ENCODE peak calls at places on chromosomes 1 and 21, in six cellular contexts. U is iris pigment epithelial cell; J is colonic mucosa; G is sciatic nerve; E is HEK293T; P is activated CD4-positive, alpha-beta T cell treated with anti-CD3 and anti-CD28 coated beads for 24 hours. A is an unnamed sample.
A peak's percentile ranks its signal among the peaks of the same experiment; 100 is the strongest.

GRCh38 chr1:172955161-172955821 is 95.5 kb downstream of the TNFSF18 start:
- DNase-seq in G (no peak), P (no peak), E (no peak), J (no peak), U (peak; percentile 98), A (peak; percentile 73)

GRCh38 chr1:39023140-39023539 is 3.0 kb upstream of the NDUFS5 start:
- DNase-seq in P (no peak), J (no peak), G (no peak), E (no peak), U (no peak), A (no peak)

GRCh38 chr1:25837253-25837875 is 17.6 kb downstream of the MTFR1L start:
- DNase-seq in J (no peak), G (no peak), E (no peak), U (no peak), P (no peak), A (peak; percentile 58)

GRCh38 chr1:84265867-84266266 is 35.6 kb upstream of the SAMD13 start:
- DNase-seq in G (no peak), E (no peak), U (no peak), P (no peak), J (no peak), A (no peak)

GRCh38 chr1:10986525-10986890 is 25.9 kb upstream of the TARDBP start:
- DNase-seq in P (no peak), E (no peak), J (no peak), G (no peak), U (no peak), A (no peak)

GRCh38 chr1:181504294-181505115 is 21.2 kb downstream of the CACNA1E start:
- DNase-seq in G (no peak), P (no peak), U (peak; percentile 14), E (peak; percentile 69), J (no peak), A (no peak)

GRCh38 chr1:3523980-3524379 is 69.5 kb downstream of the ARHGEF16 start:
- DNase-seq in J (no peak), E (no peak), U (no peak), G (no peak), P (no peak), A (no peak)

GRCh38 chr21:35324372-35325220 is 275.5 kb upstream of the RUNX1 start:
- DNase-seq in J (no peak), P (no peak), G (no peak), U (peak; percentile 71), E (no peak), A (peak; percentile 17)

GRCh38 chr21:36396314-36396713 is 11.1 kb downstream of the CHAF1B start:
- DNase-seq in U (no peak), J (no peak), E (no peak), P (no peak), G (peak; percentile 13), A (no peak)

GRCh38 chr21:33587792-33588484 is 546 bp downstream of the DONSON start:
- DNase-seq in G (peak; percentile 70), J (peak; percentile 49), E (peak; percentile 34), U (peak; percentile 26), P (no peak), A (peak; percentile 29)

GRCh38 chr1:76238094-76238551 is 163.6 kb downstream of the ST6GALNAC3 start:
- DNase-seq in G (no peak), U (no peak), E (no peak), P (no peak), J (no peak), A (no peak)

GRCh38 chr1:153509729-153510354 is 25.9 kb downstream of the S100A6 start:
- DNase-seq in E (peak; percentile 62), J (peak; percentile 82), U (peak; percentile 34), P (peak; percentile 67), G (no peak), A (peak; percentile 68)

GRCh38 chr1:73943270-73943669 is 254.7 kb downstream of the LRRIQ3 start:
- DNase-seq in G (no peak), P (no peak), J (no peak), E (no peak), U (no peak), A (peak; percentile 10)

GRCh38 chr1:39183503-39184353 is 20.8 kb upstream of the MACF1 start:
- DNase-seq in P (peak; percentile 65), J (peak; percentile 77), U (peak; percentile 89), E (peak; percentile 63), G (no peak), A (peak; percentile 100)

GRCh38 chr1:109516872-109517271 is 7.3 kb upstream of the AMIGO1 start:
- DNase-seq in P (no peak), G (no peak), E (no peak), U (no peak), J (peak; percentile 56), A (peak; percentile 32)

GRCh38 chr1:18668750-18669404 is 38.2 kb downstream of the PAX7 start:
- DNase-seq in U (peak; percentile 5), G (no peak), J (peak; percentile 74), P (no peak), E (no peak), A (peak; percentile 99)

GRCh38 chr1:94954292-94955220 is 27.6 kb upstream of the CNN3 start:
- DNase-seq in U (no peak), G (no peak), J (no peak), E (no peak), P (no peak), A (peak; percentile 28)

GRCh38 chr1:159247266-159247665 is 42.6 kb downstream of the ACKR1 start:
- DNase-seq in J (no peak), U (peak; percentile 12), E (no peak), G (no peak), P (no peak), A (no peak)

GRCh38 chr1:234484991-234485739 is 6.2 kb upstream of the TARBP1 start:
- DNase-seq in U (no peak), E (no peak), J (no peak), P (no peak), G (no peak), A (peak; percentile 42)

A was measured in epithelial cell of esophagus.